ENCODE peak calls at places on chromosomes 11 and 22, in ten cellular contexts. One of them, this sample, is unnamed.

GRCh38 chr11:67283490-67283963 is 5.6 kb upstream of the ANKRD13D start:
- DNase-seq in heart left ventricle: peak
- DNase-seq in transverse colon: no peak
- DNase-seq in adrenal gland: no peak
- DNase-seq in tibial nerve: no peak
- DNase-seq in sigmoid colon: peak
- DNase-seq in lower leg skin: no peak
- DNase-seq in HCT116: no peak
- DNase-seq in H54: no peak
- DNase-seq in stomach: no peak
- DNase-seq in this sample: no peak

GRCh38 chr22:21982338-21982965 is at the start of gene TOP3B:
- DNase-seq in adrenal gland: peak
- DNase-seq in tibial nerve: peak
- DNase-seq in heart left ventricle: peak
- DNase-seq in stomach: peak
- DNase-seq in HCT116: peak
- DNase-seq in sigmoid colon: peak
- DNase-seq in lower leg skin: peak
- DNase-seq in transverse colon: peak
- DNase-seq in H54: peak
- DNase-seq in this sample: no peak

GRCh38 chr22:19605508-19606331 is 81.5 kb upstream of the CLDN5 start:
- DNase-seq in tibial nerve: no peak
- DNase-seq in heart left ventricle: no peak
- DNase-seq in stomach: no peak
- DNase-seq in transverse colon: no peak
- DNase-seq in H54: no peak
- DNase-seq in sigmoid colon: no peak
- DNase-seq in HCT116: no peak
- DNase-seq in lower leg skin: no peak
- DNase-seq in adrenal gland: no peak
- DNase-seq in this sample: no peak

GRCh38 chr22:39898997-39899396 is 1.9 kb upstream of the GRAP2 start:
- DNase-seq in adrenal gland: no peak
- DNase-seq in HCT116: no peak
- DNase-seq in transverse colon: no peak
- DNase-seq in heart left ventricle: no peak
- DNase-seq in sigmoid colon: no peak
- DNase-seq in lower leg skin: no peak
- DNase-seq in H54: no peak
- DNase-seq in tibial nerve: no peak
- DNase-seq in stomach: no peak
- DNase-seq in this sample: no peak

GRCh38 chr11:27194976-27195375 is 154.4 kb downstream of the BBOX1 start:
- DNase-seq in transverse colon: no peak
- DNase-seq in tibial nerve: no peak
- DNase-seq in stomach: no peak
- DNase-seq in heart left ventricle: no peak
- DNase-seq in H54: no peak
- DNase-seq in lower leg skin: no peak
- DNase-seq in HCT116: no peak
- DNase-seq in adrenal gland: no peak
- DNase-seq in sigmoid colon: no peak
- DNase-seq in this sample: peak

GRCh38 chr22:38120359-38121110 is 10.1 kb upstream of the BAIAP2L2 start:
- DNase-seq in sigmoid colon: no peak
- DNase-seq in adrenal gland: no peak
- DNase-seq in transverse colon: peak
- DNase-seq in heart left ventricle: no peak
- DNase-seq in HCT116: no peak
- DNase-seq in tibial nerve: no peak
- DNase-seq in H54: no peak
- DNase-seq in lower leg skin: no peak
- DNase-seq in stomach: no peak
- DNase-seq in this sample: no peak

GRCh38 chr22:46513908-46514550 is 23.4 kb downstream of the CELSR1 start:
- DNase-seq in sigmoid colon: no peak
- DNase-seq in tibial nerve: no peak
- DNase-seq in stomach: no peak
- DNase-seq in lower leg skin: no peak
- DNase-seq in adrenal gland: no peak
- DNase-seq in heart left ventricle: no peak
- DNase-seq in H54: no peak
- DNase-seq in transverse colon: no peak
- DNase-seq in HCT116: no peak
- DNase-seq in this sample: no peak

GRCh38 chr11:62124186-62125113 is 639 bp downstream of the INCENP start:
- DNase-seq in stomach: no peak
- DNase-seq in HCT116: no peak
- DNase-seq in adrenal gland: peak
- DNase-seq in sigmoid colon: peak
- DNase-seq in transverse colon: peak
- DNase-seq in heart left ventricle: peak
- DNase-seq in H54: peak
- DNase-seq in lower leg skin: no peak
- DNase-seq in tibial nerve: no peak
- DNase-seq in this sample: no peak

GRCh38 chr11:17766590-17766989 is 32.0 kb downstream of the KCNC1 start:
- DNase-seq in lower leg skin: no peak
- DNase-seq in stomach: no peak
- DNase-seq in sigmoid colon: no peak
- DNase-seq in H54: no peak
- DNase-seq in heart left ventricle: no peak
- DNase-seq in adrenal gland: no peak
- DNase-seq in tibial nerve: no peak
- DNase-seq in transverse colon: no peak
- DNase-seq in HCT116: peak
- DNase-seq in this sample: no peak

GRCh38 chr22:39487826-39488520 is 14.1 kb upstream of the MIEF1 start:
- DNase-seq in tibial nerve: no peak
- DNase-seq in H54: no peak
- DNase-seq in adrenal gland: no peak
- DNase-seq in sigmoid colon: peak
- DNase-seq in lower leg skin: no peak
- DNase-seq in heart left ventricle: no peak
- DNase-seq in transverse colon: no peak
- DNase-seq in HCT116: no peak
- DNase-seq in stomach: no peak
- DNase-seq in this sample: no peak

GRCh38 chr11:78261869-78262637 is 73.3 kb downstream of the USP35 start:
- DNase-seq in H54: no peak
- DNase-seq in lower leg skin: no peak
- DNase-seq in HCT116: no peak
- DNase-seq in heart left ventricle: no peak
- DNase-seq in adrenal gland: no peak
- DNase-seq in transverse colon: no peak
- DNase-seq in stomach: no peak
- DNase-seq in tibial nerve: no peak
- DNase-seq in sigmoid colon: no peak
- DNase-seq in this sample: no peak

GRCh38 chr11:76657139-76657823 is 13.3 kb downstream of the LRRC32 start:
- DNase-seq in tibial nerve: no peak
- DNase-seq in HCT116: no peak
- DNase-seq in sigmoid colon: peak
- DNase-seq in adrenal gland: no peak
- DNase-seq in stomach: peak
- DNase-seq in H54: no peak
- DNase-seq in heart left ventricle: peak
- DNase-seq in lower leg skin: peak
- DNase-seq in transverse colon: no peak
- DNase-seq in this sample: peak

GRCh38 chr11:98736813-98737212 is 283.9 kb upstream of the CNTN5 start:
- DNase-seq in adrenal gland: no peak
- DNase-seq in H54: no peak
- DNase-seq in heart left ventricle: no peak
- DNase-seq in sigmoid colon: no peak
- DNase-seq in transverse colon: no peak
- DNase-seq in HCT116: no peak
- DNase-seq in tibial nerve: no peak
- DNase-seq in lower leg skin: no peak
- DNase-seq in stomach: no peak
- DNase-seq in this sample: no peak

GRCh38 chr11:67174311-67174710 is 55.2 kb downstream of the KDM2A start:
- DNase-seq in stomach: no peak
- DNase-seq in heart left ventricle: no peak
- DNase-seq in adrenal gland: no peak
- DNase-seq in lower leg skin: no peak
- DNase-seq in H54: no peak
- DNase-seq in tibial nerve: no peak
- DNase-seq in transverse colon: no peak
- DNase-seq in HCT116: no peak
- DNase-seq in sigmoid colon: no peak
- DNase-seq in this sample: no peak

GRCh38 chr11:73656985-73657384 is 10.6 kb downstream of the PLEKHB1 start:
- DNase-seq in HCT116: no peak
- DNase-seq in tibial nerve: no peak
- DNase-seq in stomach: no peak
- DNase-seq in heart left ventricle: no peak
- DNase-seq in transverse colon: no peak
- DNase-seq in lower leg skin: no peak
- DNase-seq in adrenal gland: no peak
- DNase-seq in sigmoid colon: no peak
- DNase-seq in H54: no peak
- DNase-seq in this sample: no peak

GRCh38 chr11:2558402-2558801 is 113.6 kb downstream of the KCNQ1 start:
- DNase-seq in sigmoid colon: peak
- DNase-seq in H54: no peak
- DNase-seq in lower leg skin: no peak
- DNase-seq in tibial nerve: no peak
- DNase-seq in transverse colon: peak
- DNase-seq in heart left ventricle: no peak
- DNase-seq in stomach: no peak
- DNase-seq in adrenal gland: peak
- DNase-seq in HCT116: no peak
- DNase-seq in this sample: no peak

GRCh38 chr22:24107668-24108067 is 73.6 kb upstream of the SUSD2 start:
- DNase-seq in stomach: peak
- DNase-seq in H54: peak
- DNase-seq in heart left ventricle: peak
- DNase-seq in HCT116: no peak
- DNase-seq in tibial nerve: peak
- DNase-seq in lower leg skin: peak
- DNase-seq in transverse colon: peak
- DNase-seq in sigmoid colon: peak
- DNase-seq in adrenal gland: peak
- DNase-seq in this sample: no peak

GRCh38 chr11:35260342-35260985 is 121.5 kb downstream of the CD44 start:
- DNase-seq in HCT116: no peak
- DNase-seq in heart left ventricle: no peak
- DNase-seq in tibial nerve: no peak
- DNase-seq in transverse colon: no peak
- DNase-seq in sigmoid colon: no peak
- DNase-seq in adrenal gland: no peak
- DNase-seq in lower leg skin: no peak
- DNase-seq in stomach: no peak
- DNase-seq in H54: no peak
- DNase-seq in this sample: no peak

GRCh38 chr22:46618104-46618647 is 2.0 kb upstream of the GRAMD4 start:
- DNase-seq in adrenal gland: no peak
- DNase-seq in heart left ventricle: no peak
- DNase-seq in lower leg skin: no peak
- DNase-seq in H54: no peak
- DNase-seq in tibial nerve: no peak
- DNase-seq in transverse colon: no peak
- DNase-seq in sigmoid colon: no peak
- DNase-seq in stomach: no peak
- DNase-seq in HCT116: no peak
- DNase-seq in this sample: no peak

GRCh38 chr11:75938543-75938942 is 123.5 kb downstream of the UVRAG start:
- DNase-seq in adrenal gland: peak
- DNase-seq in heart left ventricle: no peak
- DNase-seq in HCT116: no peak
- DNase-seq in lower leg skin: no peak
- DNase-seq in sigmoid colon: no peak
- DNase-seq in H54: no peak
- DNase-seq in stomach: no peak
- DNase-seq in tibial nerve: no peak
- DNase-seq in transverse colon: no peak
- DNase-seq in this sample: no peak

GRCh38 chr11:47225552-47226137 is 10.9 kb downstream of the DDB2 start:
- DNase-seq in heart left ventricle: no peak
- DNase-seq in tibial nerve: no peak
- DNase-seq in HCT116: no peak
- DNase-seq in H54: no peak
- DNase-seq in transverse colon: no peak
- DNase-seq in lower leg skin: no peak
- DNase-seq in sigmoid colon: no peak
- DNase-seq in stomach: no peak
- DNase-seq in adrenal gland: no peak
- DNase-seq in this sample: no peak

GRCh38 chr11:1298695-1299492 is 10.5 kb downstream of the TOLLIP start:
- DNase-seq in heart left ventricle: peak
- DNase-seq in stomach: peak
- DNase-seq in transverse colon: peak
- DNase-seq in sigmoid colon: peak
- DNase-seq in lower leg skin: peak
- DNase-seq in tibial nerve: peak
- DNase-seq in H54: no peak
- DNase-seq in adrenal gland: peak
- DNase-seq in HCT116: no peak
- DNase-seq in this sample: no peak
- TF ChIP-seq POLR2A in heart left ventricle: no peak
- TF ChIP-seq POLR2A in stomach: no peak
- TF ChIP-seq POLR2A in transverse colon: no peak
- TF ChIP-seq POLR2A in sigmoid colon: no peak
- TF ChIP-seq POLR2A in lower leg skin: no peak
- TF ChIP-seq POLR2A in tibial nerve: no peak
- TF ChIP-seq POLR2A in H54: no peak
- TF ChIP-seq POLR2A in adrenal gland: peak
- TF ChIP-seq POLR2A in HCT116: no peak
- TF ChIP-seq POLR2A in this sample: no peak

GRCh38 chr22:48574776-48575566 is 1252.7 kb downstream of the BRD1 start:
- DNase-seq in HCT116: no peak
- DNase-seq in H54: no peak
- DNase-seq in adrenal gland: no peak
- DNase-seq in transverse colon: peak
- DNase-seq in heart left ventricle: no peak
- DNase-seq in lower leg skin: no peak
- DNase-seq in sigmoid colon: no peak
- DNase-seq in tibial nerve: no peak
- DNase-seq in stomach: no peak
- DNase-seq in this sample: no peak
- TF ChIP-seq POLR2A in HCT116: no peak
- TF ChIP-seq POLR2A in H54: no peak
- TF ChIP-seq POLR2A in adrenal gland: no peak
- TF ChIP-seq POLR2A in transverse colon: no peak
- TF ChIP-seq POLR2A in heart left ventricle: no peak
- TF ChIP-seq POLR2A in lower leg skin: no peak
- TF ChIP-seq POLR2A in sigmoid colon: no peak
- TF ChIP-seq POLR2A in tibial nerve: no peak
- TF ChIP-seq POLR2A in stomach: no peak
- TF ChIP-seq POLR2A in this sample: no peak

GRCh38 chr22:50210378-50211139 is 9.7 kb downstream of the SELENOO start:
- DNase-seq in lower leg skin: no peak
- DNase-seq in tibial nerve: no peak
- DNase-seq in sigmoid colon: no peak
- DNase-seq in heart left ventricle: no peak
- DNase-seq in stomach: no peak
- DNase-seq in adrenal gland: no peak
- DNase-seq in HCT116: no peak
- DNase-seq in H54: no peak
- DNase-seq in transverse colon: peak
- DNase-seq in this sample: no peak
- TF ChIP-seq POLR2A in lower leg skin: no peak
- TF ChIP-seq POLR2A in tibial nerve: no peak
- TF ChIP-seq POLR2A in sigmoid colon: no peak
- TF ChIP-seq POLR2A in heart left ventricle: no peak
- TF ChIP-seq POLR2A in stomach: no peak
- TF ChIP-seq POLR2A in adrenal gland: no peak
- TF ChIP-seq POLR2A in HCT116: no peak
- TF ChIP-seq POLR2A in H54: no peak
- TF ChIP-seq POLR2A in transverse colon: no peak
- TF ChIP-seq POLR2A in this sample: no peak

GRCh38 chr11:33358150-33358831 is 101.1 kb downstream of the HIPK3 start:
- DNase-seq in transverse colon: no peak
- DNase-seq in H54: no peak
- DNase-seq in HCT116: no peak
- DNase-seq in adrenal gland: no peak
- DNase-seq in tibial nerve: no peak
- DNase-seq in lower leg skin: no peak
- DNase-seq in heart left ventricle: no peak
- DNase-seq in stomach: no peak
- DNase-seq in sigmoid colon: no peak
- DNase-seq in this sample: no peak
- TF ChIP-seq POLR2A in transverse colon: no peak
- TF ChIP-seq POLR2A in H54: no peak
- TF ChIP-seq POLR2A in HCT116: no peak
- TF ChIP-seq POLR2A in adrenal gland: no peak
- TF ChIP-seq POLR2A in tibial nerve: no peak
- TF ChIP-seq POLR2A in lower leg skin: no peak
- TF ChIP-seq POLR2A in heart left ventricle: no peak
- TF ChIP-seq POLR2A in stomach: no peak
- TF ChIP-seq POLR2A in sigmoid colon: no peak
- TF ChIP-seq POLR2A in this sample: no peak